ENCODE peak calls at places on chromosomes 13 and 19, in five cellular contexts. B is K562, T is mammary epithelial cell, Z is omental fat pad, D is BE2C. E is an unnamed sample.

GRCh38 chr19:38684078-38684861 is 36.8 kb downstream of the ACTN4 start:
- DNase-seq in B (peak), T (peak), Z (no peak), D (no peak), E (no peak)

GRCh38 chr13:83940742-83941141 is 58.5 kb upstream of the SLITRK1 start:
- DNase-seq in B (no peak), T (peak), Z (no peak), D (no peak), E (no peak)

GRCh38 chr19:3275068-3275582 is 50.7 kb downstream of the CELF5 start:
- DNase-seq in B (peak), T (no peak), Z (no peak), D (peak), E (peak)

GRCh38 chr13:91142572-91142971 is 204.9 kb upstream of the MIR17HG start:
- DNase-seq in B (no peak), T (peak), Z (no peak), D (no peak), E (no peak)

GRCh38 chr19:58575183-58576041 is 2.3 kb upstream of the MZF1 start:
- DNase-seq in B (peak), T (peak), Z (peak), D (peak), E (peak)

GRCh38 chr13:51211910-51212309 is 10.3 kb upstream of the FAM124A start:
- DNase-seq in B (no peak), T (no peak), Z (no peak), D (no peak), E (no peak)

GRCh38 chr19:41325947-41326706 is 16.2 kb downstream of the CCDC97 start:
- DNase-seq in B (peak), T (no peak), Z (no peak), D (peak), E (peak)

GRCh38 chr13:71912524-71912923 is 45.5 kb upstream of the DACH1 start:
- DNase-seq in B (no peak), T (no peak), Z (no peak), D (no peak), E (no peak)

GRCh38 chr13:44088911-44089851 is 209.5 kb downstream of the LACC1 start:
- DNase-seq in B (no peak), T (peak), Z (no peak), D (no peak), E (no peak)

GRCh38 chr19:13095934-13096890 is 6.4 kb downstream of the LYL1 start:
- DNase-seq in B (peak), T (no peak), Z (no peak), D (peak), E (peak)
- TF ChIP-seq CTCF in B (peak), T (no peak), Z (no peak), D (peak), E (peak)

GRCh38 chr19:56837492-56837891 is 3.0 kb downstream of the PEG3 start:
- DNase-seq in B (no peak), T (peak), Z (peak), D (peak), E (no peak)

GRCh38 chr19:56838930-56839664 is 1.4 kb downstream of the PEG3 start:
- DNase-seq in B (no peak), T (peak), Z (peak), D (peak), E (no peak)

GRCh38 chr19:56837004-56837403 is 3.5 kb downstream of the PEG3 start:
- DNase-seq in B (no peak), T (no peak), Z (no peak), D (no peak), E (no peak)

GRCh38 chr19:56838680-56838929 is 1.9 kb downstream of the PEG3 start:
- DNase-seq in B (no peak), T (no peak), Z (peak), D (no peak), E (no peak)

DNA sequence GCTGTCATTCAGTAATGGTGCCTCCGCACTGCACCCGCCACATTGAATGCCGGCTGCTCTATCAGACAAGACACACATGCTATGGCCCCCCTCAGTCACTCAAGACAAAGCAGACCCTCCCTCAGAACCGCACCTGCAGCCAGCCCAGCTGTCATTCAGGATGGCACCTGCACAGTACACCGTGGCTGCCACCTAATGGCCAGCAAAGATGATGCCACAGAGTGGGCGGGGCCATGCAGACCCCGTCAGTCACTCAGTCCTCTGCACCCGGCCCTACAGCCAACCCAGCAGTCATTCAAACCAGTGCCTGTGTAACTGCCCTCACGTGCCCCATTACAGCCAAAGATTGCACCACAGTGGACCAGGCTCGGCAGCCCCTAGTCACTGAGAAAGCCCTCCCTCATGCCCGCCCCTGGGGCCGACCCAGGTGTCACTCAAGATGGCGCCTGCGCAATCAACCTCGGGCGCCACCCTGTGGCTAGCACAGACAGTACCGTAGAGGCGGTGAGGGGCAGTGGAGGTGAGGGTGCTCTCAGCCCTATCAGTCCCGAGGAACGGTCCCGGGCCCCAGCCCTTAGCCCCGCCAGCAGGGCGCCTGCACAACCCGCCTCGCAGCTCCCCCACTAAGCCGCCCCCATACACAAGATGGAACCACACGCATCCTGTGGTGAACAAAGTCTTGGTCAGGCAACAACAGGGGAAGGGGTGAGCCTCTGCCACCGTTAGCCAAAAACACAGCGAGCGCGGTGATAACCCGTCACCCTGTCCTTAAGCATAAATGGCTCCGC is 2.4 kb downstream of the PEG3 start:
- DNase-seq in B (no peak), T (peak), Z (peak), D (peak), E (no peak)
- TF ChIP-seq CTCF in B (no peak), T (no peak), Z (no peak), D (peak), E (no peak)

DNA sequence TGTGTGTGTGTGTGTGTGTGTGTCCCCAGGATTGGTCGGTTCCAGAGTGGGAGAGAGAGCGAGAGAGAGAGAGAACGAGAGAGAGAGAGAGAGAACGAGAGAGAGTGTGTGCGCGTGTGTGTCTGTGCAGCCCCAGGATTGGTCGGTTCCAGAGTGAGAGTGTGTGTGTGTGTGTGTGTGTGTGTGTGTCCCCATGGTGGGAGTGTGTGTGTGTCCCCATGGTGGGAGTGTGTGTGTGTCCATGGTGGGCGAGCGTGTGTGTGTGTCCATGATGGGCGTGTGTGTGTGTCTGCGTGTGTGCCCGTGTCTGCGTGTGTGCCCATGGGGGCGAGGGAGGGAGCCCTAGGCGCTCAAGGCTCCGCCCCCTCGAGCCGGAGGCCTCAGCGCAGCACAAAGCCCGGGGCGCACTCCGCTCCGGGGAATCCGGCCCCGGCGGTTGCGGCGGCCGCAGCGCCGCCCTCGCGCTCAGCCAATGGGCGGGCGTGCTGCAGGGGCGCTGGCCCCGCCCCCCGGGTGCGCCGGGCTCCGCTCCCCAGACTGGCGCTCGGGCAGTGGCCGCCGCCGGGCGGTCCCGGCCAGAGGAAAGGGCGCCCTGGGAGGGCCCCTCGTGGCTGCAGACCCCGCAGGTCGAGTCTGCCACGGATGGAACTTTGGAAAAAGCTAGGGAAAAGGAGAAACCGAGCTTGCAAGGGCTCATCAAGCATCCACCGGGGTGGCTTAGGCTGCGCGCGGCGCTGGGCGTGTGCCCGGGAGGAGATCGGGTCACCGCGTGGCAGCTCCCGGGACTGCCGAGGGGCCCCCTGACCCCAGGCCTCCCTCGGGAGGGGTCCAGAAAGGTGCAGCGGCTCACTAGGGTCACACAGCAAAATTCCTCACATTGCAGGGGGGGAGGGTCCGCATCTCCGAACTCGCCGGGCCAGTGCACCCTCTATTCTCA is 96.2 kb downstream of the INSR start:
- DNase-seq in B (peak), T (peak), Z (peak), D (peak), E (peak)
- TF ChIP-seq CTCF in B (no peak), T (no peak), Z (no peak), D (no peak), E (no peak)

GRCh38 chr19:44499559-44499958 is 763 bp downstream of the ZNF180 start:
- DNase-seq in B (no peak), T (no peak), Z (no peak), D (no peak), E (no peak)
- TF ChIP-seq CTCF in B (peak), T (no peak), Z (no peak), D (no peak), E (no peak)

GRCh38 chr19:33396701-33397535 is 23.4 kb downstream of the CEBPG start:
- DNase-seq in B (no peak), T (no peak), Z (no peak), D (peak), E (peak)

GRCh38 chr19:33398361-33399060 is 25.0 kb downstream of the CEBPG start:
- DNase-seq in B (no peak), T (no peak), Z (no peak), D (no peak), E (no peak)

GRCh38 chr19:33395561-33396550 is 22.3 kb downstream of the CEBPG start:
- DNase-seq in B (no peak), T (no peak), Z (no peak), D (peak), E (no peak)

GRCh38 chr19:33399081-33399744 is 25.7 kb downstream of the CEBPG start:
- DNase-seq in B (no peak), T (no peak), Z (no peak), D (peak), E (no peak)

DNA sequence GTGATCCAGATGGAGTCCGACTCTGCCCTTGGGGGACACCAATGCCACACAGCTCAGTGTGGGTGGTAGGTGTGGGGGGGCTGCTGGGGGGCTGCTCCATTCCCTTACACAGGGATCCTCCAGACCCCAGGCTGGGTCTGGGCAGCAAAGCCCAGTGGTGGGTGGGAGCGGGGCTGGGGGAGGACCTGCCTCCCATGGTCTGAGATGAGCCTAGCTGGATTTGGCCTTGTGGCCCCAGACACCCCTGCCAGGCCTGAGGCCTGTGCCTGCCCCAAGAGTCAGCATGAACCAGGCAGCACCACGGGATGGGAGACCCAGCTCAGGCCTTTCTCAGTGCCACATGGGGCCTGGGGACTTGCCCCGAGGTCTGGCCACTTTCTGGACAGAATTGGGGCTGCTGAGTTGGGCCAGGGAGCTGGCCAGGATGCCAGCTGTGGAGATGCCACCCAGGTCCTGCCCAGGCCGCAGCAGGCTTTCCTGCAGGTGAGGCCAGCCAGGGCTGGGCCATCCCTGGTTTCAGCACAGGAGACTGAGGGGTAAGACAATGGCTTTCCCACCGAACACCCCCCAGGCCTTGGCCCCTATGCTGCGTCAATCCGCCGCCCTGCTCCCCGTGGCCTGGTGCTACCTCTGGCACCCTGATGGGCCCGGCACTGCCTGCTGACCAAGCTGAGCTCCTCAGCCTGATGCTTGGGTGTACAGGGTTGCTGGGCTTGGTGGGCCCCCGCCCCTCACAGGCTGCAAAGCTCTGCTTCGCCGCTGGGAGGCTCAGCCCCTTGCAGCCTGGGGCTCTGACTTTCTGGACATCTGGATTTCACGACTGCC is 24.2 kb downstream of the CEBPG start:
- DNase-seq in B (peak), T (no peak), Z (no peak), D (peak), E (peak)
- TF ChIP-seq CTCF in B (peak), T (no peak), Z (no peak), D (peak), E (peak)

GRCh38 chr19:11986754-11987153 is 21.9 kb downstream of the ZNF763 start:
- DNase-seq in B (no peak), T (no peak), Z (no peak), D (no peak), E (no peak)

GRCh38 chr19:11984986-11985385 is 20.1 kb downstream of the ZNF763 start:
- DNase-seq in B (peak), T (no peak), Z (no peak), D (peak), E (no peak)

GRCh38 chr19:11979527-11979926 is 14.7 kb downstream of the ZNF763 start:
- DNase-seq in B (no peak), T (no peak), Z (no peak), D (no peak), E (no peak)

GRCh38 chr19:11978492-11979100 is 13.8 kb downstream of the ZNF763 start:
- DNase-seq in B (no peak), T (no peak), Z (no peak), D (no peak), E (no peak)

GRCh38 chr19:11982526-11982925 is 17.7 kb downstream of the ZNF763 start:
- DNase-seq in B (no peak), T (peak), Z (no peak), D (no peak), E (no peak)
- TF ChIP-seq CTCF in B (no peak), T (no peak), Z (no peak), D (no peak), E (no peak)

GRCh38 chr19:5536337-5536894 is 31.3 kb downstream of the TINCR start:
- DNase-seq in B (peak), T (peak), Z (no peak), D (peak), E (peak)

GRCh38 chr19:5533257-5533656 is 34.5 kb downstream of the TINCR start:
- DNase-seq in B (no peak), T (no peak), Z (no peak), D (no peak), E (no peak)

GRCh38 chr19:5537870-5538269 is 29.9 kb downstream of the TINCR start:
- DNase-seq in B (no peak), T (no peak), Z (no peak), D (no peak), E (no peak)

GRCh38 chr19:5530701-5531100 is 37.1 kb downstream of the TINCR start:
- DNase-seq in B (no peak), T (no peak), Z (no peak), D (no peak), E (no peak)

DNA sequence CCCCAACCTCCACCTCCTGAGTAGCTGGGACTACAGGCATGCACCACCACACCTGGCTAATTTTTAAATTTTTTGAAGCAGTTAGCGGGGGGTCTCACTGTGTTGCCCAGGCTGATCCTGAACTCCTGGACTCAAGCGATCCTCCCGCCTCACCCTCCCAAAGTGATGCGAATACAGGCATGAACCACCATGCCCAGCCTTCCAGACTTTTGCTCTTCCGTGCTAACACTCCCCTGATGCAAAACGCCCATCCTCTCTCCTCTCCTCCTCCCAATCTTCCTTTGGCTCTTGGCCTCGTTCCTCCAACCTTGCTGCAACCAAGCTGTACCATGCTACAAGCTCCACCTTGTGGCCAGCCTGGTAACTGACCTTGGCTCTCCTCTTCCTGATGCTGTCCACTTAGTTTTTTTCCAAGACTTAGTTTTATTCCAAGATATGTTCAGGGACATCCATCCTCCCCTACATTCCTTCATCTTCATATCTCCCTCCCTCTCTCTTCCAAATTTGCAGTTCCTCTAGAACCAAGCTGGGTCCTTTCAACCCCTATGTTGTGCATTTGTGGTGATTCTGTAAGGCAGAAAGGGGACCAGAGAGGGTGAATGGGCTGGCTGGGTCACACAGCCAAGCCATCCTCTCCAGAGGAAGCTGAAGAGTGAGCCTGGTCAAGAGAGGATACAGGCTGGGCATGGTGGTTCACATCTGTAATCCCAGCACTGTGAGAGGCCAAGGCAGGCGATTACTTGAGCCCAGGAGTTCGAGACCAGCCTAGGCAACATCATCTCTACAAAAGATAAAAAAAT is 32.8 kb downstream of the TINCR start:
- DNase-seq in B (peak), T (no peak), Z (no peak), D (peak), E (peak)
- TF ChIP-seq CTCF in B (peak), T (peak), Z (no peak), D (peak), E (peak)

GRCh38 chr13:24493356-24493755 is 19.2 kb downstream of the PARP4 start:
- DNase-seq in B (no peak), T (no peak), Z (no peak), D (no peak), E (no peak)
- TF ChIP-seq CTCF in B (no peak), T (no peak), Z (no peak), D (no peak), E (no peak)

GRCh38 chr19:2045501-2046045 is 5.5 kb downstream of the MKNK2 start:
- DNase-seq in B (no peak), T (no peak), Z (no peak), D (no peak), E (no peak)
- TF ChIP-seq CTCF in B (no peak), T (no peak), Z (no peak), D (no peak), E (no peak)